ENCODE peak calls at places on chromosomes 12 and 14, in seven cellular contexts. One of them, this sample, is unnamed.

GRCh38 chr14:101561145-101561896 is at the start of gene DIO3:
- DNase-seq in neural progenitor cell: peak
- DNase-seq in hepatocyte: peak
- DNase-seq in MM.1S: no peak
- DNase-seq in HCT116: peak
- DNase-seq in PC-3: peak
- DNase-seq in GM23338: peak
- DNase-seq in this sample: peak

GRCh38 chr12:122350444-122350843 is 72.0 kb downstream of the CLIP1 start:
- DNase-seq in HCT116: no peak
- DNase-seq in GM23338: no peak
- DNase-seq in neural progenitor cell: no peak
- DNase-seq in PC-3: no peak
- DNase-seq in MM.1S: no peak
- DNase-seq in hepatocyte: no peak
- DNase-seq in this sample: peak

GRCh38 chr14:90808759-90809529 is 7.3 kb downstream of the TTC7B start:
- DNase-seq in PC-3: no peak
- DNase-seq in HCT116: no peak
- DNase-seq in MM.1S: no peak
- DNase-seq in GM23338: no peak
- DNase-seq in neural progenitor cell: no peak
- DNase-seq in hepatocyte: no peak
- DNase-seq in this sample: peak

GRCh38 chr14:30251557-30252100 is 307.3 kb upstream of the G2E3 start:
- DNase-seq in MM.1S: no peak
- DNase-seq in PC-3: no peak
- DNase-seq in HCT116: no peak
- DNase-seq in neural progenitor cell: no peak
- DNase-seq in hepatocyte: no peak
- DNase-seq in GM23338: no peak
- DNase-seq in this sample: no peak

GRCh38 chr12:69466867-69467266 is 3.3 kb upstream of the FRS2 start:
- DNase-seq in PC-3: no peak
- DNase-seq in neural progenitor cell: peak
- DNase-seq in MM.1S: no peak
- DNase-seq in hepatocyte: no peak
- DNase-seq in HCT116: no peak
- DNase-seq in GM23338: peak
- DNase-seq in this sample: no peak

GRCh38 chr14:102333795-102334415 is 14.4 kb downstream of the ZNF839 start:
- DNase-seq in HCT116: no peak
- DNase-seq in MM.1S: no peak
- DNase-seq in GM23338: no peak
- DNase-seq in hepatocyte: no peak
- DNase-seq in neural progenitor cell: no peak
- DNase-seq in PC-3: no peak
- DNase-seq in this sample: no peak

GRCh38 chr14:91140672-91141071 is 26.8 kb downstream of the DGLUCY start:
- DNase-seq in hepatocyte: no peak
- DNase-seq in MM.1S: no peak
- DNase-seq in PC-3: peak
- DNase-seq in neural progenitor cell: peak
- DNase-seq in HCT116: peak
- DNase-seq in GM23338: peak
- DNase-seq in this sample: peak

GRCh38 chr14:60721331-60722162 is 2.6 kb downstream of the SIX4 start:
- DNase-seq in hepatocyte: peak
- DNase-seq in GM23338: peak
- DNase-seq in MM.1S: no peak
- DNase-seq in neural progenitor cell: peak
- DNase-seq in HCT116: peak
- DNase-seq in PC-3: peak
- DNase-seq in this sample: peak

GRCh38 chr12:8031872-8032241 is 659 bp upstream of the FOXJ2 start:
- DNase-seq in GM23338: no peak
- DNase-seq in HCT116: no peak
- DNase-seq in MM.1S: no peak
- DNase-seq in neural progenitor cell: no peak
- DNase-seq in hepatocyte: no peak
- DNase-seq in PC-3: no peak
- DNase-seq in this sample: no peak

GRCh38 chr12:77047341-77048202 is 17.8 kb downstream of the E2F7 start:
- DNase-seq in PC-3: no peak
- DNase-seq in GM23338: no peak
- DNase-seq in MM.1S: no peak
- DNase-seq in neural progenitor cell: no peak
- DNase-seq in HCT116: no peak
- DNase-seq in hepatocyte: no peak
- DNase-seq in this sample: peak

GRCh38 chr14:51442513-51443175 is 202.6 kb downstream of the TMX1 start:
- DNase-seq in MM.1S: no peak
- DNase-seq in HCT116: no peak
- DNase-seq in neural progenitor cell: no peak
- DNase-seq in PC-3: peak
- DNase-seq in hepatocyte: peak
- DNase-seq in GM23338: no peak
- DNase-seq in this sample: peak

GRCh38 chr12:2335517-2335916 is 282.7 kb downstream of the CACNA1C start:
- DNase-seq in hepatocyte: no peak
- DNase-seq in MM.1S: peak
- DNase-seq in neural progenitor cell: no peak
- DNase-seq in HCT116: no peak
- DNase-seq in PC-3: no peak
- DNase-seq in GM23338: no peak
- DNase-seq in this sample: peak

GRCh38 chr12:108193922-108194321 is 64.8 kb downstream of the WSCD2 start:
- DNase-seq in hepatocyte: peak
- DNase-seq in GM23338: peak
- DNase-seq in HCT116: peak
- DNase-seq in PC-3: peak
- DNase-seq in MM.1S: peak
- DNase-seq in neural progenitor cell: peak
- DNase-seq in this sample: peak

GRCh38 chr12:32444895-32445294 is 45.5 kb downstream of the FGD4 start:
- DNase-seq in MM.1S: no peak
- DNase-seq in HCT116: peak
- DNase-seq in GM23338: no peak
- DNase-seq in hepatocyte: peak
- DNase-seq in PC-3: peak
- DNase-seq in neural progenitor cell: peak
- DNase-seq in this sample: peak

GRCh38 chr12:67910360-67911292 is 78.6 kb upstream of the IFNG-AS1 start:
- DNase-seq in PC-3: peak
- DNase-seq in GM23338: no peak
- DNase-seq in neural progenitor cell: no peak
- DNase-seq in hepatocyte: no peak
- DNase-seq in MM.1S: no peak
- DNase-seq in HCT116: no peak
- DNase-seq in this sample: peak

GRCh38 chr12:19095331-19095730 is 34.2 kb upstream of the PLEKHA5 start:
- DNase-seq in HCT116: no peak
- DNase-seq in MM.1S: no peak
- DNase-seq in neural progenitor cell: no peak
- DNase-seq in hepatocyte: no peak
- DNase-seq in PC-3: no peak
- DNase-seq in GM23338: no peak
- DNase-seq in this sample: no peak

GRCh38 chr12:19093218-19093617 is 36.3 kb upstream of the PLEKHA5 start:
- DNase-seq in neural progenitor cell: no peak
- DNase-seq in hepatocyte: no peak
- DNase-seq in GM23338: no peak
- DNase-seq in PC-3: no peak
- DNase-seq in MM.1S: no peak
- DNase-seq in HCT116: no peak
- DNase-seq in this sample: no peak

GRCh38 chr12:19095869-19096480 is 33.6 kb upstream of the PLEKHA5 start:
- DNase-seq in MM.1S: no peak
- DNase-seq in PC-3: peak
- DNase-seq in hepatocyte: peak
- DNase-seq in HCT116: no peak
- DNase-seq in neural progenitor cell: no peak
- DNase-seq in GM23338: no peak
- DNase-seq in this sample: peak
- TF ChIP-seq EZH2phosphoT487 in MM.1S: no peak
- TF ChIP-seq EZH2phosphoT487 in PC-3: no peak
- TF ChIP-seq EZH2phosphoT487 in hepatocyte: no peak
- TF ChIP-seq EZH2phosphoT487 in HCT116: no peak
- TF ChIP-seq EZH2phosphoT487 in neural progenitor cell: no peak
- TF ChIP-seq EZH2phosphoT487 in GM23338: no peak
- TF ChIP-seq EZH2phosphoT487 in this sample: no peak

GRCh38 chr12:79086546-79086945 is 222.0 kb downstream of the SYT1 start:
- DNase-seq in PC-3: no peak
- DNase-seq in GM23338: no peak
- DNase-seq in neural progenitor cell: no peak
- DNase-seq in hepatocyte: no peak
- DNase-seq in MM.1S: peak
- DNase-seq in HCT116: no peak
- DNase-seq in this sample: no peak

GRCh38 chr12:79082595-79082994 is 218.0 kb downstream of the SYT1 start:
- DNase-seq in hepatocyte: no peak
- DNase-seq in HCT116: no peak
- DNase-seq in PC-3: no peak
- DNase-seq in GM23338: peak
- DNase-seq in neural progenitor cell: no peak
- DNase-seq in MM.1S: no peak
- DNase-seq in this sample: no peak

GRCh38 chr12:79083181-79083580 is 218.6 kb downstream of the SYT1 start:
- DNase-seq in HCT116: no peak
- DNase-seq in GM23338: peak
- DNase-seq in hepatocyte: no peak
- DNase-seq in MM.1S: peak
- DNase-seq in PC-3: peak
- DNase-seq in neural progenitor cell: no peak
- DNase-seq in this sample: no peak

GRCh38 chr12:79085106-79085682 is 220.6 kb downstream of the SYT1 start:
- DNase-seq in MM.1S: no peak
- DNase-seq in HCT116: no peak
- DNase-seq in hepatocyte: no peak
- DNase-seq in GM23338: no peak
- DNase-seq in neural progenitor cell: no peak
- DNase-seq in PC-3: no peak
- DNase-seq in this sample: no peak
- H3K4me2 ChIP-seq in MM.1S: peak
- H3K4me2 ChIP-seq in HCT116: no peak
- H3K4me2 ChIP-seq in hepatocyte: no peak
- H3K4me2 ChIP-seq in GM23338: peak
- H3K4me2 ChIP-seq in neural progenitor cell: no peak
- H3K4me2 ChIP-seq in PC-3: no peak
- H3K4me2 ChIP-seq in this sample: no peak

GRCh38 chr12:117968826-117969659 is at the start of gene KSR2:
- DNase-seq in GM23338: peak
- DNase-seq in hepatocyte: peak
- DNase-seq in neural progenitor cell: peak
- DNase-seq in HCT116: peak
- DNase-seq in MM.1S: peak
- DNase-seq in PC-3: peak
- DNase-seq in this sample: peak
- TF ChIP-seq EZH2 in GM23338: no peak
- TF ChIP-seq EZH2 in hepatocyte: no peak
- TF ChIP-seq EZH2 in neural progenitor cell: no peak
- TF ChIP-seq EZH2 in HCT116: no peak
- TF ChIP-seq EZH2 in MM.1S: no peak
- TF ChIP-seq EZH2 in PC-3: no peak
- TF ChIP-seq EZH2 in this sample: no peak

GRCh38 chr12:89075890-89076591 is 276.3 kb downstream of the DUSP6 start:
- DNase-seq in hepatocyte: no peak
- DNase-seq in neural progenitor cell: no peak
- DNase-seq in MM.1S: no peak
- DNase-seq in PC-3: no peak
- DNase-seq in HCT116: no peak
- DNase-seq in GM23338: no peak
- DNase-seq in this sample: peak

GRCh38 chr12:89072303-89073026 is 279.8 kb downstream of the DUSP6 start:
- DNase-seq in GM23338: peak
- DNase-seq in PC-3: no peak
- DNase-seq in MM.1S: no peak
- DNase-seq in HCT116: no peak
- DNase-seq in hepatocyte: no peak
- DNase-seq in neural progenitor cell: peak
- DNase-seq in this sample: no peak

GRCh38 chr12:89073659-89074058 is 278.6 kb downstream of the DUSP6 start:
- DNase-seq in hepatocyte: no peak
- DNase-seq in neural progenitor cell: no peak
- DNase-seq in PC-3: no peak
- DNase-seq in GM23338: no peak
- DNase-seq in MM.1S: no peak
- DNase-seq in HCT116: no peak
- DNase-seq in this sample: no peak

GRCh38 chr12:89070603-89071002 is 281.7 kb downstream of the DUSP6 start:
- DNase-seq in MM.1S: no peak
- DNase-seq in PC-3: peak
- DNase-seq in HCT116: no peak
- DNase-seq in neural progenitor cell: no peak
- DNase-seq in GM23338: no peak
- DNase-seq in hepatocyte: no peak
- DNase-seq in this sample: no peak

GRCh38 chr12:89073027-89073398 is 279.3 kb downstream of the DUSP6 start:
- DNase-seq in neural progenitor cell: no peak
- DNase-seq in PC-3: peak
- DNase-seq in hepatocyte: no peak
- DNase-seq in GM23338: no peak
- DNase-seq in HCT116: no peak
- DNase-seq in MM.1S: no peak
- DNase-seq in this sample: peak
- TF ChIP-seq EZH2phosphoT487 in neural progenitor cell: no peak
- TF ChIP-seq EZH2phosphoT487 in PC-3: no peak
- TF ChIP-seq EZH2phosphoT487 in hepatocyte: no peak
- TF ChIP-seq EZH2phosphoT487 in GM23338: no peak
- TF ChIP-seq EZH2phosphoT487 in HCT116: no peak
- TF ChIP-seq EZH2phosphoT487 in MM.1S: no peak
- TF ChIP-seq EZH2phosphoT487 in this sample: no peak

DNA sequence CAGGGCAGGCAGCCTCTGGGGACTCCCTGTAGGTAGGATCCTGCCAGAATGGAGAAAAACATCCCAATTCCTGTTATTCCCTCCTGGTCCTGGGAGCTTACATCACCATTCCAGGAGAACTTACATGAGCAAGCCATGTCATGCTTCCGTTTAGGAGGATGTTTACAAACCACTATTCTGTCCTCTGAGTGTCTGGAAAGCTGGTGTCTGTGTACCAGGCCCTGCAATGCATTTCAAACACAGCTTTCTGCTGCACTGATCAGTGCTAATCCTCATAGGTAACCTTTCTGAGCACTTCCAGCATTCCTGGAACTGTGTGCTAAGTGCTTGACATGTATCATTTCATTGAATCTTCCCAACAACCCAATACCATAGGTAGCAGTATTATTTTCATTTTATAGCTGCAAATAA is 19.8 kb upstream of the MAP1LC3B2 start:
- DNase-seq in GM23338: no peak
- DNase-seq in hepatocyte: no peak
- DNase-seq in neural progenitor cell: no peak
- DNase-seq in MM.1S: no peak
- DNase-seq in HCT116: no peak
- DNase-seq in PC-3: peak
- DNase-seq in this sample: peak
- H3K4me2 ChIP-seq in GM23338: peak
- H3K4me2 ChIP-seq in hepatocyte: peak
- H3K4me2 ChIP-seq in neural progenitor cell: peak
- H3K4me2 ChIP-seq in MM.1S: peak
- H3K4me2 ChIP-seq in HCT116: peak
- H3K4me2 ChIP-seq in PC-3: peak
- H3K4me2 ChIP-seq in this sample: no peak